ENCODE peak calls at places on chromosomes 4 and X, in four cellular contexts. T is H1, R is GM12878, Y is K562. I is an unnamed sample.

GRCh38 chr4:94634266-94634665 is 123.5 kb upstream of the BMPR1B start:
- DNase-seq in T (no peak), R (no peak), Y (no peak), I (no peak)

GRCh38 chr4:172819353-172819752 is 349.3 kb upstream of the GALNT7 start:
- DNase-seq in T (no peak), R (no peak), Y (no peak), I (no peak)

GRCh38 chr4:41658106-41658505 is 90.4 kb downstream of the PHOX2B start:
- DNase-seq in T (no peak), R (no peak), Y (no peak), I (no peak)

GRCh38 chrX:12974797-12975669 is at the start of gene TMSB4X:
- DNase-seq in T (peak; percentile 33), R (no peak), Y (peak; percentile 91), I (no peak)

GRCh38 chrX:8955521-8955920 is 78.4 kb downstream of the FAM9B start:
- DNase-seq in T (no peak), R (no peak), Y (no peak), I (no peak)

GRCh38 chr4:86664959-86665358 is 70.8 kb downstream of the PTPN13 start:
- DNase-seq in T (peak; percentile 5), R (no peak), Y (no peak), I (no peak)

GRCh38 chr4:70728096-70728495 is 6.3 kb downstream of the RUFY3 start:
- DNase-seq in T (no peak), R (no peak), Y (no peak), I (no peak)

GRCh38 chrX:54540289-54540688 is 10.3 kb downstream of the GNL3L start:
- DNase-seq in T (no peak), R (no peak), Y (no peak), I (no peak)

GRCh38 chr4:5039800-5040199 is 11.5 kb upstream of the STK32B start:
- DNase-seq in T (no peak), R (no peak), Y (no peak), I (no peak)

GRCh38 chr4:112516076-112516385 is at the start of gene NEUROG2:
- DNase-seq in T (no peak), R (no peak), Y (no peak), I (no peak)

GRCh38 chr4:150297861-150298474 is 219.7 kb downstream of the DCLK2 start:
- DNase-seq in T (no peak), R (peak; percentile 8), Y (peak; percentile 70), I (peak; percentile 41)

GRCh38 chr4:80912350-80912749 is 118.2 kb upstream of the BMP3 start:
- DNase-seq in T (no peak), R (no peak), Y (no peak), I (no peak)

GRCh38 chrX:39972340-39972739 is 125.4 kb downstream of the BCOR start:
- DNase-seq in T (no peak), R (no peak), Y (no peak), I (no peak)

GRCh38 chr4:1479454-1479853 is 73.2 kb upstream of the NKX1-1 start:
- DNase-seq in T (no peak), R (no peak), Y (no peak), I (no peak)

GRCh38 chrX:21528076-21528475 is 130.1 kb downstream of the KLHL34 start:
- DNase-seq in T (no peak), R (no peak), Y (no peak), I (no peak)

DNA sequence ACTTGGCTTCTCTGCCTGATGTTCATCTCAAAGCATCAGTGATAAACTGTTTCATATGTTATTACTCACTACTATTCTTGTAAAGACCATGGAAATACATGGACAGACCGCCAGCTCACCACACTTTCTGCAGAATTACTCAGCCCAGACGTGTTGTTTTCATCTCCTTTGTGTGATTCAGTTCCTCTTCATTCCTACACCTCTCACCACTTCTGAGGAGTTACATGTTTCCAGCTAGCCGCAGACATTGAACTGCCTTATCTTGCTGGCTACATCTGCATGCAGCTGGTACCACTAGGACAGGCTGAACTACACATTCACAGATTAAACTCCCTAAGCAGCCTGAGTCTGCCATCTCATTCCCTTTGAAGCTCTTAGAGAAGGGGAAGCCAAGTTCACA is 443.2 kb upstream of the FGF16 start:
- DNase-seq in T (no peak), R (no peak), Y (no peak), I (no peak)
- TF ChIP-seq CBX5 in T (no peak), R (no peak), Y (no peak), I (no peak)

GRCh38 chr4:53116959-53117358 is 248.9 kb downstream of the SCFD2 start:
- DNase-seq in T (no peak), R (no peak), Y (no peak), I (no peak)
- TF ChIP-seq CBX5 in T (no peak), R (no peak), Y (no peak), I (no peak)

GRCh38 chr4:27318740-27319139 is 458.1 kb downstream of the STIM2 start:
- DNase-seq in T (peak; percentile 49), R (peak; percentile 2), Y (peak; percentile 45), I (peak; percentile 22)
- TF ChIP-seq CBX5 in T (no peak), R (no peak), Y (no peak), I (no peak)

DNA sequence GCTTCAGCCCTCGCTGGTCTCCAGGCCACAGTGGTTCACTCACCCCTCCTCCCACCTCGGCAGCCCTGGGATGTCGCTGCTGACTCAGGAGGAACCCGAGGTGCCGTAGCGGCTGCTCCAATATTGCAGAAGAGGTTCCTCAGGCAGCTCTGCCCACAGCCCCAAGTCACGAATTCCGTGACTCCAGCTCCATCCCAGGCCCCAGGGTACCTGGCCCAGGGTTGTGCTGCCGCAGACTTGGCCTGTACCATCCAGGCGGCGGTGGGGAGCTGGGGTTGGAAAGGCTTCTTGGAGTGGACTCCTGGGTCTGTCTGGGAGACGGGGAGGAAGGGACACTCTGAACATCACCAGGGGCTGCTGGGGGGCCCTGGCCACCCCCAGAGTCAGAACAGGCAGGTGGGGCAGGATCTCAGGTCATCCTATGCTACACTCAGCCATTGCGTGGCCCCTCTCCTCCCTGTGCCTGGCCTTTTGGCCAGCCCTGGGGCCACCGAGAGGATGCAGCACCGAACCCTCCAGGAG is 728 bp upstream of the HGFAC start:
- DNase-seq in T (no peak), R (no peak), Y (peak; percentile 36), I (no peak)
- TF ChIP-seq CBX5 in T (no peak), R (no peak), Y (no peak), I (no peak)

DNA sequence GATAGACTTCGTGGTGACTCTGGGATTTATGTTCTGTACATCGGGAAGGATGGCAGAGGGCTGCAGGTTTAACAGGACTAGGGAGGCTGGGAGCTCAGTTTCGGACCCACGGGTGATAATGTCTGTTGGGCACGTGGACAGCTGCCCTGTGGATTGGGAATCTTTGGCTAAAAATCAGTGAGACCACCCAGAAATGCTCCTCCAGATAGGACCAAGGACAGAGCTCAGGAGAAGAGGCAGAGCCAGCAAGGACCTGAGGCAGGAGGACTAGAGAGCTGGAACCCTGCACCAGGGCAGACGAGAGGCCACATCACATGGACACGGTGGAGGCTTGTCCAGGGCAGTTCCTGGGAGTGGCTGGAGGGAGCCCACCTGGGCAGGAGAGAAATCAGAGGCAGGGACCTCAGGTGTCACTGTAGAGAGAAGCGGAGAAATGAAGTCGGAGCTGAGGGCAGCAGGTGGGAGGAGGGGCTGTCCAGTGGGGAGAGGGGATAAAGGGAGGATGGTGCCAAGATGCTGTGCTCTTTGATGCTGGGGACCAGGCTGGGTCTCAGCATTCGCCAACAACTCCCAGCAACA is 79.2 kb downstream of the CPZ start:
- DNase-seq in T (no peak), R (no peak), Y (no peak), I (no peak)
- TF ChIP-seq CBX5 in T (no peak), R (no peak), Y (no peak), I (no peak)

GRCh38 chrX:38050806-38051205 is 44.5 kb downstream of the SYTL5 start:
- DNase-seq in T (no peak), R (no peak), Y (no peak), I (no peak)

GRCh38 chrX:38052096-38052495 is 45.7 kb downstream of the SYTL5 start:
- DNase-seq in T (no peak), R (no peak), Y (no peak), I (no peak)

GRCh38 chrX:38045697-38046096 is 39.3 kb downstream of the SYTL5 start:
- DNase-seq in T (no peak), R (no peak), Y (no peak), I (no peak)

GRCh38 chrX:38044682-38045081 is 38.3 kb downstream of the SYTL5 start:
- DNase-seq in T (no peak), R (no peak), Y (no peak), I (no peak)

DNA sequence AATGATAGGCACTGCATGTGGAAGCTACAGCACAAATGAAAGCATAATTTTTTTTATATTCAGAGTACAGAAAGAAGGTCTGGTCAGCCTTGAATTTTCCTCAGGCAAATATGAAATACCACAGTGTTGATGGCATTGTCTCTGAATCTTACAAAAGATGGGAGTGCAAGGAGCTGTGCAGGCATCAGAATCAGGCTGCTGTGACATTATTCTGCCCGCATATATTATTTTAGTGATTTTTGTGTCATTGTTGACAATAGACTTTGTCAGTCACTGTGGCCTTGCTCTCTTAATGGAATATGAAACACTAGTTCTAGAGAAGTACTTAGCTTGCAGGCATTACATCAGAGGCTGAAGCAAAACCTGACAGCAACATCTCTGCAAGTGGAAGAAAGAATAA is 42.5 kb downstream of the SYTL5 start:
- DNase-seq in T (no peak), R (no peak), Y (no peak), I (no peak)
- TF ChIP-seq CBX5 in T (no peak), R (no peak), Y (no peak), I (no peak)

GRCh38 chr4:74109116-74109791 is 10.3 kb upstream of the CXCL2 start:
- DNase-seq in T (peak; percentile 21), R (no peak), Y (peak; percentile 45), I (no peak)
- TF ChIP-seq CBX5 in T (no peak), R (no peak), Y (no peak), I (no peak)